ENCODE peak calls at places on chromosome 1, in ten cellular contexts. F is HepG2, I is thoracic aorta, V is small intestine, T is heart right ventricle, Q is mesenchymal stem cell, X is adipocyte, B is IMR-90, M is breast epithelium, G is PC-9. P is an unnamed sample.

GRCh38 chr1:966603-967295 is 467 bp downstream of the PLEKHN1 start:
- DNase-seq in G (peak; percentile 74), X (peak; percentile 87), Q (peak; percentile 74), T (peak; percentile 55), V (peak; percentile 75), B (peak; percentile 50), M (peak; percentile 53), F (peak; percentile 31), I (no peak), P (peak; percentile 84)

GRCh38 chr1:15328785-15329480 is 80.8 kb upstream of the EFHD2 start:
- DNase-seq in F (no peak), V (no peak), Q (no peak), I (no peak), X (peak; percentile 28), G (no peak), B (peak; percentile 64), T (peak; percentile 84), M (peak; percentile 26), P (no peak)

GRCh38 chr1:1616045-1616821 is 933 bp downstream of the MIB2 start:
- DNase-seq in T (no peak), V (peak; percentile 51), M (no peak), X (peak; percentile 80), I (no peak), G (peak; percentile 56), F (no peak), Q (peak; percentile 56), B (peak; percentile 37), P (no peak)

GRCh38 chr1:22317231-22317919 is 134.3 kb upstream of the ZBTB40 start:
- DNase-seq in V (peak; percentile 12), B (no peak), M (no peak), G (peak; percentile 21), I (no peak), F (no peak), T (no peak), Q (peak; percentile 25), X (no peak), P (no peak)

GRCh38 chr1:216325946-216326345 is 97.3 kb downstream of the USH2A start:
- DNase-seq in G (no peak), Q (peak; percentile 21), M (no peak), T (no peak), B (peak; percentile 3), I (no peak), V (no peak), F (no peak), X (no peak), P (no peak)

GRCh38 chr1:50983403-50983802 is 13.4 kb downstream of the CDKN2C start:
- DNase-seq in T (no peak), V (no peak), I (no peak), X (no peak), B (no peak), Q (no peak), M (no peak), G (no peak), F (no peak), P (no peak)

GRCh38 chr1:182430263-182431068 is 19.5 kb upstream of the RGSL1 start:
- DNase-seq in I (no peak), Q (no peak), G (no peak), V (peak; percentile 5), M (no peak), F (no peak), B (peak; percentile 42), X (no peak), T (no peak), P (no peak)

GRCh38 chr1:149995927-149996326 is 14.6 kb downstream of the OTUD7B start:
- DNase-seq in I (no peak), T (no peak), F (no peak), X (peak; percentile 34), B (peak; percentile 71), V (no peak), G (peak; percentile 20), Q (no peak), M (no peak), P (no peak)

GRCh38 chr1:246142320-246142893 is 364.7 kb downstream of the SMYD3 start:
- DNase-seq in G (no peak), I (no peak), Q (peak; percentile 94), X (peak; percentile 89), B (peak; percentile 96), T (no peak), V (no peak), M (no peak), F (no peak), P (no peak)

GRCh38 chr1:246136477-246136876 is 370.6 kb downstream of the SMYD3 start:
- DNase-seq in G (no peak), X (no peak), F (no peak), M (no peak), Q (no peak), B (no peak), V (no peak), T (no peak), I (no peak), P (no peak)

GRCh38 chr1:246144931-246145330 is 362.1 kb downstream of the SMYD3 start:
- DNase-seq in G (no peak), X (no peak), M (no peak), B (no peak), F (no peak), V (no peak), Q (no peak), T (no peak), I (no peak), P (no peak)

GRCh38 chr1:246141306-246141705 is 365.8 kb downstream of the SMYD3 start:
- DNase-seq in T (no peak), I (no peak), Q (no peak), G (no peak), B (no peak), F (no peak), M (no peak), V (no peak), X (peak; percentile 3), P (no peak)

GRCh38 chr1:246139745-246140182 is 367.3 kb downstream of the SMYD3 start:
- DNase-seq in F (peak; percentile 33), M (no peak), V (no peak), B (peak; percentile 93), X (peak; percentile 70), G (no peak), I (no peak), T (no peak), Q (peak; percentile 63), P (no peak)
- H3K4me1 ChIP-seq in F (no peaks in the 10 kb centered on the region), M (no peaks in the 10 kb centered on the region), V (no peaks in the 10 kb centered on the region), B (peaks cover 13% of the 10 kb centered on the region), X (peaks cover 12% of the 10 kb centered on the region), G (peaks cover 15% of the 10 kb centered on the region), I (no peaks in the 10 kb centered on the region), T (no peaks in the 10 kb centered on the region), Q (peaks cover 6% of the 10 kb centered on the region), P (no peaks in the 10 kb centered on the region)

GRCh38 chr1:9235123-9235513 is 544 bp downstream of the H6PD start:
- DNase-seq in G (no peak), I (no peak), M (no peak), F (peak; percentile 36), X (peak; percentile 86), T (peak; percentile 65), Q (peak; percentile 90), V (peak; percentile 28), B (peak; percentile 62), P (no peak)

GRCh38 chr1:9235560-9235959 is 986 bp downstream of the H6PD start:
- DNase-seq in X (no peak), V (no peak), M (no peak), T (no peak), I (no peak), G (no peak), F (no peak), B (no peak), Q (no peak), P (no peak)

GRCh38 chr1:9234223-9235122 is at the start of gene H6PD:
- DNase-seq in V (peak; percentile 86), B (peak; percentile 75), T (peak; percentile 86), F (peak; percentile 76), I (peak; percentile 70), X (peak; percentile 96), M (peak; percentile 70), G (peak; percentile 78), Q (peak; percentile 86), P (peak; percentile 70)

GRCh38 chr1:9233241-9233941 is 1.2 kb upstream of the H6PD start:
- DNase-seq in V (no peak), Q (peak; percentile 88), T (peak; percentile 78), X (peak; percentile 63), B (peak; percentile 66), I (peak; percentile 81), G (no peak), M (peak; percentile 88), F (peak; percentile 92), P (no peak)

DNA sequence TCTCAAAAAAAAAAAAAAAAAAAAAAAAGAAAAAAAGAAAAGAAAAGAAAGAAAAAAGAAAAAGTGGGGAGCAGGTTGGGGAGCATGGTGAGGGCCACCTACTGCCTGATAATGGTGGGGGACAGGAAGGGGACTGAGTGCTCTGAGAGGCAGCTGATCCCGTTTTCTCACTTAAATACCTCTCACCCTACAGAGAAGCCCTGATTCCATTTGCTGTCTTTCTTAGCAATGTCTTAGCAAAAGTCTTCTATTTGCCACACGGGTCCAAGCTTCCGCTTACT is 692 bp upstream of the H6PD start:
- DNase-seq in M (no peak), V (no peak), Q (no peak), B (no peak), X (no peak), F (no peak), G (no peak), I (no peak), T (no peak), P (no peak)
- H3K4me3 ChIP-seq in M (peak overlapping the region; percentile 57), V (peak overlapping the region; percentile 10), Q (peak overlapping the region; percentile 49), B (peak overlapping the region; percentile 66), X (peak overlapping the region; percentile 82), F (peak overlapping the region; percentile 51), G (peak overlapping the region; percentile 59), I (peak overlapping the region; percentile 84), T (peak overlapping the region; percentile 66), P (peak overlapping the region; percentile 52)

GRCh38 chr1:113861641-113862040 is 9.9 kb downstream of the PTPN22 start:
- DNase-seq in I (no peak), F (no peak), B (no peak), Q (no peak), T (no peak), G (no peak), X (no peak), V (no peak), M (no peak), P (no peak)

GRCh38 chr1:113858418-113858817 is 13.1 kb downstream of the PTPN22 start:
- DNase-seq in I (no peak), F (no peak), V (no peak), M (no peak), T (no peak), G (no peak), X (no peak), B (no peak), Q (no peak), P (no peak)

GRCh38 chr1:113858982-113859381 is 12.5 kb downstream of the PTPN22 start:
- DNase-seq in F (no peak), V (no peak), B (no peak), Q (no peak), M (no peak), I (no peak), G (no peak), X (no peak), T (no peak), P (no peak)

GRCh38 chr1:113859478-113860175 is 11.9 kb downstream of the PTPN22 start:
- DNase-seq in I (no peak), V (no peak), M (no peak), X (no peak), G (no peak), T (no peak), B (no peak), F (no peak), Q (no peak), P (no peak)

DNA sequence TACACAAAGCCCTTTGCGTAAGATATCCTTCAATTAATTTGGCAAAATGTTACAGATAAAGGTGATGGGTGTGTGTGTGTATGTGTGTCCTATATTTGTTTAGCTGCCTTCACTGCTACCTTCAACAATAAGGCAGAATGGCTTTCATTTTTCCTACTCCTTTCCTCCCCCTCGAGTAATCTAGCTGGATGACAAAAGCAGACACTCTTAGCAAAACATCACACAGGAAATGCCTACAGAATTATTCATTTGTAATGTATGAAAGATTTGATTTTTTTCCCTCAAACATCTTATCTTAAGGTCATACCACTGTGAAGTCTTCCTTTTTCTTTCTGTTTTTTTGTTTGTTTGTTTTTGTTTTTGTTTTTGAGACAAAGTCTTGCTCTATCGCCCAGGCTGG is 10.6 kb downstream of the PTPN22 start:
- DNase-seq in T (no peak), F (no peak), I (no peak), X (peak; percentile 74), M (no peak), V (no peak), G (no peak), Q (peak; percentile 67), B (peak; percentile 80), P (no peak)
- H3K4me1 ChIP-seq in T (peaks cover 4% of the 10 kb centered on the region), F (peaks cover 9% of the 10 kb centered on the region), I (peaks cover 6% of the 10 kb centered on the region), X (peaks cover 33% of the 10 kb centered on the region), M (no peaks in the 10 kb centered on the region), V (peaks cover 5% of the 10 kb centered on the region), G (no peaks in the 10 kb centered on the region), Q (peaks cover 2% of the 10 kb centered on the region), B (peaks cover 10% of the 10 kb centered on the region), P (no peaks in the 10 kb centered on the region)

GRCh38 chr1:204348197-204348596 is 11.5 kb downstream of the PLEKHA6 start:
- DNase-seq in F (peak; percentile 39), M (no peak), G (no peak), T (no peak), V (peak; percentile 91), I (no peak), X (no peak), B (no peak), Q (no peak), P (no peak)
- H3K4me3 ChIP-seq in F (no peak overlapping the region), M (no peak overlapping the region), G (no peak overlapping the region), T (no peak overlapping the region), V (no peak overlapping the region), I (no peak overlapping the region), X (no peak overlapping the region), B (no peak overlapping the region), Q (no peak overlapping the region), P (no peak overlapping the region)